ENCODE peak calls at places on chromosomes 13 and 19, in nine cellular contexts. V, L, P, N, E, J, K, S and M are unnamed samples.

GRCh38 chr13:99307247-99307646 is at the start of gene GPR183:
- DNase-seq in V (no peak), L (peak), P (no peak), N (no peak), E (no peak), J (no peak), K (no peak), S (no peak), M (no peak)

GRCh38 chr19:34556500-34556899 is 74.9 kb downstream of the WTIP start:
- DNase-seq in V (peak), L (peak), P (peak), N (no peak), E (no peak), J (no peak), K (peak), S (peak), M (peak)

GRCh38 chr19:13623686-13624405 is 117.6 kb upstream of the CACNA1A start:
- DNase-seq in V (peak), L (no peak), P (no peak), N (no peak), E (no peak), J (no peak), K (no peak), S (no peak), M (no peak)

GRCh38 chr13:98846521-98846920 is 94.0 kb upstream of the SLC15A1 start:
- DNase-seq in V (no peak), L (no peak), P (no peak), N (no peak), E (no peak), J (no peak), K (no peak), S (no peak), M (no peak)

GRCh38 chr13:100269837-100270236 is 180.9 kb downstream of the PCCA start:
- DNase-seq in V (no peak), L (peak), P (peak), N (peak), E (peak), J (no peak), K (peak), S (no peak), M (peak)

GRCh38 chr13:24630121-24630520 is 50.1 kb upstream of the ATP12A start:
- DNase-seq in V (no peak), L (no peak), P (no peak), N (no peak), E (no peak), J (no peak), K (no peak), S (no peak), M (no peak)

GRCh38 chr19:30085394-30085793 is 143.4 kb downstream of the URI1 start:
- DNase-seq in V (no peak), L (no peak), P (no peak), N (peak), E (no peak), J (no peak), K (peak), S (peak), M (no peak)

GRCh38 chr13:46831588-46832194 is 34.7 kb upstream of the ESD start:
- DNase-seq in V (peak), L (peak), P (peak), N (no peak), E (peak), J (peak), K (no peak), S (peak), M (peak)

GRCh38 chr19:41327076-41327475 is 17.1 kb downstream of the CCDC97 start:
- DNase-seq in V (no peak), L (no peak), P (no peak), N (no peak), E (no peak), J (no peak), K (no peak), S (no peak), M (no peak)

GRCh38 chr13:102707465-102707864 is 12.6 kb upstream of the METTL21C start:
- DNase-seq in V (peak), L (peak), P (peak), N (no peak), E (no peak), J (peak), K (no peak), S (no peak), M (peak)

GRCh38 chr13:30034448-30034795 is 184.0 kb upstream of the UBL3 start:
- DNase-seq in V (no peak), L (no peak), P (peak), N (no peak), E (no peak), J (peak), K (no peak), S (no peak), M (peak)